ENCODE peak calls at places on chromosomes 2 and 18, in six cellular contexts. S is right cardiac atrium, V is aorta, E is AG09309, B is heart left ventricle, A is epithelial cell of esophagus. T is an unnamed sample.

GRCh38 chr2:171018522-171018921 is 89.5 kb downstream of the GORASP2 start:
- DNase-seq in S (no peak), V (no peak), E (no peak), B (no peak), A (no peak), T (no peak)

GRCh38 chr2:236715077-236715476 is 145.5 kb downstream of the ACKR3 start:
- DNase-seq in A (no peak), E (no peak), S (peak; percentile 35), V (peak; percentile 64), B (no peak), T (peak; percentile 43)

GRCh38 chr2:127080941-127081769 is 25.8 kb downstream of the BIN1 start:
- DNase-seq in B (no peak), V (no peak), A (no peak), E (no peak), S (no peak), T (no peak)

GRCh38 chr2:20378891-20379519 is 28.4 kb upstream of the PUM2 start:
- DNase-seq in B (peak; percentile 87), S (peak; percentile 91), A (peak; percentile 54), E (peak; percentile 56), V (peak; percentile 95), T (no peak)

GRCh38 chr18:69596345-69596744 is 195.7 kb downstream of the DOK6 start:
- DNase-seq in B (no peak), E (no peak), V (no peak), S (no peak), A (no peak), T (no peak)

GRCh38 chr2:43425659-43426058 is 170.2 kb downstream of the THADA start:
- DNase-seq in V (no peak), S (no peak), E (no peak), B (no peak), A (no peak), T (no peak)

GRCh38 chr2:32711219-32711618 is 83.4 kb downstream of the TTC27 start:
- DNase-seq in E (no peak), S (no peak), V (no peak), B (no peak), A (peak; percentile 72), T (peak; percentile 65)

GRCh38 chr2:172448544-172449267 is 21.3 kb downstream of the ITGA6 start:
- DNase-seq in A (no peak), V (no peak), S (no peak), E (no peak), B (no peak), T (no peak)

GRCh38 chr18:43061816-43062215 is 53.7 kb downstream of the RIT2 start:
- DNase-seq in E (no peak), B (no peak), A (no peak), V (no peak), S (no peak), T (no peak)

GRCh38 chr18:25352629-25353005 is 651 bp upstream of the ZNF521 start:
- DNase-seq in S (no peak), A (no peak), B (no peak), V (no peak), E (no peak), T (no peak)

GRCh38 chr18:25349926-25350560 is 1.9 kb downstream of the ZNF521 start:
- DNase-seq in S (peak; percentile 56), B (peak; percentile 27), V (peak; percentile 78), A (no peak), E (no peak), T (no peak)

GRCh38 chr18:25351773-25352628 is at the start of gene ZNF521:
- DNase-seq in A (peak; percentile 65), E (peak; percentile 52), B (peak; percentile 89), V (peak; percentile 94), S (peak; percentile 88), T (peak; percentile 64)

GRCh38 chr18:25350561-25351201 is 1.3 kb downstream of the ZNF521 start:
- DNase-seq in A (peak; percentile 6), B (peak; percentile 60), S (peak; percentile 64), V (peak; percentile 81), E (no peak), T (no peak)

DNA sequence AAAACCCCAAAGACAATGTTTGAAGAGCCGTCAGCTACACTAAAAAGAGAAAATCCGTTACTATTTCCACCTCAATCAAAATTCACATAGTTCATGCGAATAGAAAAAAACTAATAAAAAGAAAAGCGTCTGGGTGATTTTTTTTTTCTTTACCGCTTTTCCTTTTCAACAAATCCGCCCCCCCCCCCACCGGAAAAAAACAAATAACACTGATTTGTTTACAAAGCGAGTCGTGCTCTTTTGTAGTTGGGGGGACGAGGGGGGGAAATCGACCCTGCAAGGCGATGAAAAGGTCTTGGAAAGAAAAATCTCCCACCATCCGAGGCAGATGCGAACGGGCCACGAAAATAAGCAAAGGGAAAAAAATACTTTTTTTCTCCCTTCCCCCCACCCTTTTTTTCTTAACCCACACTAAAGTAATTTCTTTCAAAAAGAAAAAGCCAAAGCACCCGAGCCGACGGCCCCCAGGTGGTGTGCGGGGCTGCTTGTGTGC is 640 bp downstream of the ZNF521 start:
- DNase-seq in E (no peak), V (no peak), S (no peak), B (peak; percentile 19), A (no peak), T (no peak)
- H3K4me3 ChIP-seq in E (peak overlapping the region; percentile 61), V (peak overlapping the region; percentile 92), S (peak overlapping the region; percentile 100), B (peak overlapping the region; percentile 85), A (peak overlapping the region; percentile 58), T (peak overlapping the region; percentile 81)

GRCh38 chr2:131062066-131062465 is 31.2 kb downstream of the FAM168B start:
- DNase-seq in B (no peak), E (no peak), V (no peak), A (no peak), S (no peak), T (no peak)

GRCh38 chr2:131067465-131067864 is 25.8 kb downstream of the FAM168B start:
- DNase-seq in S (no peak), B (no peak), E (no peak), V (no peak), A (no peak), T (no peak)

GRCh38 chr2:131058905-131059304 is 34.4 kb downstream of the FAM168B start:
- DNase-seq in B (no peak), S (no peak), A (no peak), V (no peak), E (no peak), T (no peak)

GRCh38 chr2:131063501-131064283 is 29.6 kb downstream of the FAM168B start:
- DNase-seq in B (no peak), S (no peak), E (no peak), V (no peak), A (no peak), T (no peak)

GRCh38 chr2:131064589-131065232 is 28.5 kb downstream of the FAM168B start:
- DNase-seq in B (no peak), S (no peak), A (no peak), E (no peak), V (no peak), T (no peak)
- H3K4me3 ChIP-seq in B (no peak overlapping the region), S (no peak overlapping the region), A (no peak overlapping the region), E (no peak overlapping the region), V (no peak overlapping the region), T (no peak overlapping the region)

GRCh38 chr2:205763708-205764501 is 81.6 kb downstream of the NRP2 start:
- DNase-seq in V (peak; percentile 82), B (peak; percentile 41), E (peak; percentile 73), S (peak; percentile 52), A (peak; percentile 86), T (peak; percentile 84)
- H3K4me3 ChIP-seq in V (no peak overlapping the region), B (no peak overlapping the region), E (no peak overlapping the region), S (no peak overlapping the region), A (no peak overlapping the region), T (no peak overlapping the region)

DNA sequence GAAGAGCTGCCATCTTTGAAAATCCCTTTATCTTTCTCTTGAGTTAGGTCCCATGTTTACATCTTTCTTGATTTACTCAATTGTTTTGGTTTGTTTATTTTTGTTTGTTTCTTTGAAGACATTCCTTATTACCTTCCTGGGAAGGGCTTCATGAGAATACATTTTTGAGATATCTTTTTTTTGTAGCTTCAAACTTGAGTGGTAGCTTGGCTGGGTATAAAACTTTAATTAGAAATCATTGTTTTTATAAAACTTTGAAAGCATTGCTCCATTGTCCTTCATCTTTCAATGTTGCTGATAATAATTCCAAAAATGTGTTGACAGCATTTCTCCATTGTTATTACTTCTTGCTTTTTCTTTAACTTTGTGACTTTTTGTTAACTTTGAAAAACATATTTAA is 145.9 kb upstream of the RBMS1 start:
- DNase-seq in V (no peak), A (no peak), E (no peak), B (no peak), S (no peak), T (no peak)
- H3K4me3 ChIP-seq in V (no peak overlapping the region), A (no peak overlapping the region), E (no peak overlapping the region), B (no peak overlapping the region), S (no peak overlapping the region), T (no peak overlapping the region)

GRCh38 chr2:66433695-66433944 is 1.3 kb upstream of the MEIS1 start:
- DNase-seq in E (no peak), B (no peak), S (no peak), V (no peak), A (no peak), T (no peak)

GRCh38 chr2:66435549-66435875 is 587 bp downstream of the MEIS1 start:
- DNase-seq in E (no peak), V (no peak), A (no peak), S (peak; percentile 20), B (no peak), T (no peak)

GRCh38 chr2:66435963-66436362 is 1.0 kb downstream of the MEIS1 start:
- DNase-seq in B (no peak), S (no peak), E (no peak), A (no peak), V (no peak), T (no peak)

GRCh38 chr2:66433945-66434678 is 813 bp upstream of the MEIS1 start:
- DNase-seq in B (peak; percentile 62), V (peak; percentile 87), E (no peak), A (peak; percentile 81), S (peak; percentile 50), T (no peak)

GRCh38 chr2:66434679-66435548 is at the start of gene MEIS1:
- DNase-seq in A (peak; percentile 98), E (peak; percentile 97), V (peak; percentile 94), S (peak; percentile 92), B (peak; percentile 91), T (peak; percentile 96)
- H3K4me3 ChIP-seq in A (peak within 1 kb of the TSS; percentile 68), E (peak within 1 kb of the TSS; percentile 96), V (peak within 1 kb of the TSS; percentile 91), S (peak within 1 kb of the TSS; percentile 86), B (peak within 1 kb of the TSS; percentile 72), T (peak within 1 kb of the TSS; percentile 65)

DNA sequence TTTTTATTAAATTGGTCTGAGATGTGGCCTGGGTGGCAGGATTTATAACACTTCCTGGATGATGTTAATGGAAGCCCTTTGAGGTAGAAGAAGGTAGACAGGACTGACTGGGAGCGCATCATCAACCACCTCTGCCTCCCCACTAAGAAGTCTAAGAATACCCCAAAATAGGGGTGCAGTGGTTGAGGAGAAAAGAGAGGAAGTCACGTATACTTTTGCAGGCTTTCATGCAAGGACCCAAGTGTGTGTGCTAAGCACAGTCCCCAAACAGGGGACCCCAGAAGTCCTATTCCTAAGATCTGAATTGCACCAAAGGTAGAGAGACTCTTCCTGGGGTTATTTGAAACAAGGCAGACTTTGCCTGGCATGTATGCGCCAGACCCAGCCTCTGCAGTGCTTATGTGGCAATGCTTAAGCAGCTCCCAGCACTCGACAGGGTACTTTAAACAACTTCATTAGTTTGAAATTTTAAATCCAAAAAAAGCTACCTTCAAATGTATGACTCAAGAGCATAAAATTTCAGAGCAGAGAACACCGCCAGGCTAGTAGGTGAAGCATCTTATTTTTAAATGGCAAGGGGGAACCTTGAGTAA is 35.3 kb downstream of the BCL2 start:
- DNase-seq in S (no peak), B (no peak), A (no peak), E (no peak), V (no peak), T (no peak)
- H3K4me3 ChIP-seq in S (no peak overlapping the region), B (no peak overlapping the region), A (no peak overlapping the region), E (no peak overlapping the region), V (no peak overlapping the region), T (no peak overlapping the region)

T was measured in retinal pigment epithelial cell.